ENCODE peak calls at places on chromosomes 6 and 20, in nine cellular contexts. P, Q, D, E, J, O, H, K and T are unnamed samples.

GRCh38 chr6:41901882-41902519 is 6.8 kb upstream of the USP49 start:
- DNase-seq in P (no peak), Q (no peak), D (peak; percentile 71), E (peak; percentile 35), J (peak; percentile 66), O (peak; percentile 16), H (no peak), K (no peak), T (no peak)

GRCh38 chr6:158784505-158784904 is 34.7 kb downstream of the EZR start:
- DNase-seq in P (no peak), Q (no peak), D (no peak), E (no peak), J (peak; percentile 84), O (peak; percentile 70), H (no peak), K (no peak), T (peak; percentile 37)

GRCh38 chr6:158411998-158412397 is 99.7 kb downstream of the TULP4 start:
- DNase-seq in P (no peak), Q (no peak), D (no peak), E (no peak), J (peak; percentile 64), O (no peak), H (no peak), K (no peak), T (no peak)

GRCh38 chr20:1474325-1474724 is 7.7 kb upstream of the NSFL1C start:
- DNase-seq in P (no peak), Q (no peak), D (no peak), E (no peak), J (no peak), O (no peak), H (no peak), K (no peak), T (no peak)

GRCh38 chr6:96963809-96964208 is 39.3 kb downstream of the KLHL32 start:
- DNase-seq in P (no peak), Q (no peak), D (no peak), E (no peak), J (peak; percentile 11), O (no peak), H (no peak), K (no peak), T (no peak)

GRCh38 chr6:146878564-146879343 is 280.0 kb downstream of the ADGB start:
- DNase-seq in P (no peak), Q (no peak), D (no peak), E (no peak), J (peak; percentile 10), O (no peak), H (no peak), K (no peak), T (no peak)

GRCh38 chr20:32473231-32474008 is 111.7 kb downstream of the NOL4L start:
- DNase-seq in P (no peak), Q (peak; percentile 82), D (no peak), E (peak; percentile 23), J (no peak), O (no peak), H (no peak), K (no peak), T (no peak)

GRCh38 chr6:33143113-33143760 is 49.0 kb downstream of the COL11A2 start:
- DNase-seq in P (no peak), Q (no peak), D (no peak), E (no peak), J (peak; percentile 19), O (no peak), H (no peak), K (no peak), T (no peak)

GRCh38 chr6:56759521-56759920 is 116.8 kb upstream of the DST start:
- DNase-seq in P (no peak), Q (peak; percentile 67), D (no peak), E (no peak), J (no peak), O (no peak), H (no peak), K (no peak), T (no peak)

GRCh38 chr6:37432590-37432915 is 468 bp upstream of the CMTR1 start:
- DNase-seq in P (no peak), Q (no peak), D (no peak), E (no peak), J (no peak), O (no peak), H (no peak), K (no peak), T (no peak)

GRCh38 chr6:107567643-107568042 is 77.7 kb downstream of the SOBP start:
- DNase-seq in P (no peak), Q (no peak), D (no peak), E (no peak), J (no peak), O (no peak), H (no peak), K (no peak), T (no peak)

GRCh38 chr6:150346346-150346745 is 22.5 kb upstream of the IYD start:
- DNase-seq in P (no peak), Q (no peak), D (no peak), E (no peak), J (no peak), O (no peak), H (no peak), K (no peak), T (no peak)

GRCh38 chr20:57047281-57048026 is 219.0 kb downstream of the BMP7 start:
- DNase-seq in P (peak; percentile 2), Q (no peak), D (no peak), E (no peak), J (no peak), O (no peak), H (no peak), K (no peak), T (no peak)

GRCh38 chr20:50919567-50919966 is 11.7 kb downstream of the ADNP start:
- DNase-seq in P (no peak), Q (no peak), D (no peak), E (peak; percentile 45), J (no peak), O (peak; percentile 84), H (peak; percentile 37), K (no peak), T (no peak)

GRCh38 chr6:30541515-30542403 is 14.5 kb downstream of the GNL1 start:
- DNase-seq in P (no peak), Q (peak; percentile 84), D (peak; percentile 80), E (peak; percentile 78), J (peak; percentile 88), O (peak; percentile 87), H (peak; percentile 64), K (peak; percentile 86), T (peak; percentile 59)

GRCh38 chr6:30542915-30543314 is 13.4 kb downstream of the GNL1 start:
- DNase-seq in P (no peak), Q (no peak), D (no peak), E (no peak), J (no peak), O (peak; percentile 63), H (no peak), K (no peak), T (no peak)

GRCh38 chr6:30542404-30542725 is 13.9 kb downstream of the GNL1 start:
- DNase-seq in P (no peak), Q (no peak), D (no peak), E (no peak), J (no peak), O (no peak), H (no peak), K (no peak), T (no peak)

GRCh38 chr6:30544666-30545272 is 11.5 kb downstream of the GNL1 start:
- DNase-seq in P (no peak), Q (peak; percentile 35), D (peak; percentile 33), E (no peak), J (peak; percentile 70), O (peak; percentile 79), H (no peak), K (peak; percentile 48), T (no peak)

GRCh38 chr6:30543824-30544223 is 12.5 kb downstream of the GNL1 start:
- DNase-seq in P (no peak), Q (no peak), D (no peak), E (no peak), J (no peak), O (no peak), H (no peak), K (no peak), T (no peak)
- H3K4me1 ChIP-seq in P (peaks cover 5% of the 10 kb centered on the region), Q (no peaks in the 10 kb centered on the region), D (peaks cover 15% of the 10 kb centered on the region), E (no peaks in the 10 kb centered on the region), J (no peaks in the 10 kb centered on the region), O (no peaks in the 10 kb centered on the region), H (peaks cover 5% of the 10 kb centered on the region), K (no peaks in the 10 kb centered on the region), T (no peaks in the 10 kb centered on the region)

GRCh38 chr20:41437836-41438235 is 71.2 kb upstream of the EMILIN3 start:
- DNase-seq in P (no peak), Q (no peak), D (no peak), E (no peak), J (no peak), O (peak; percentile 10), H (no peak), K (no peak), T (no peak)

GRCh38 chr20:41436679-41437078 is 70.1 kb upstream of the EMILIN3 start:
- DNase-seq in P (no peak), Q (no peak), D (no peak), E (no peak), J (no peak), O (peak; percentile 88), H (no peak), K (no peak), T (no peak)

GRCh38 chr20:41443667-41444066 is 77.0 kb upstream of the EMILIN3 start:
- DNase-seq in P (no peak), Q (no peak), D (no peak), E (no peak), J (no peak), O (no peak), H (no peak), K (no peak), T (no peak)

GRCh38 chr20:41444821-41445220 is 78.2 kb upstream of the EMILIN3 start:
- DNase-seq in P (no peak), Q (no peak), D (no peak), E (no peak), J (no peak), O (no peak), H (no peak), K (no peak), T (no peak)

GRCh38 chr20:41440882-41441281 is 74.3 kb upstream of the EMILIN3 start:
- DNase-seq in P (no peak), Q (no peak), D (no peak), E (no peak), J (no peak), O (no peak), H (peak; percentile 54), K (no peak), T (no peak)
- H3K4me3 ChIP-seq in P (no peak overlapping the region), Q (no peak overlapping the region), D (no peak overlapping the region), E (no peak overlapping the region), J (no peak overlapping the region), O (no peak overlapping the region), H (no peak overlapping the region), K (no peak overlapping the region), T (no peak overlapping the region)

DNA sequence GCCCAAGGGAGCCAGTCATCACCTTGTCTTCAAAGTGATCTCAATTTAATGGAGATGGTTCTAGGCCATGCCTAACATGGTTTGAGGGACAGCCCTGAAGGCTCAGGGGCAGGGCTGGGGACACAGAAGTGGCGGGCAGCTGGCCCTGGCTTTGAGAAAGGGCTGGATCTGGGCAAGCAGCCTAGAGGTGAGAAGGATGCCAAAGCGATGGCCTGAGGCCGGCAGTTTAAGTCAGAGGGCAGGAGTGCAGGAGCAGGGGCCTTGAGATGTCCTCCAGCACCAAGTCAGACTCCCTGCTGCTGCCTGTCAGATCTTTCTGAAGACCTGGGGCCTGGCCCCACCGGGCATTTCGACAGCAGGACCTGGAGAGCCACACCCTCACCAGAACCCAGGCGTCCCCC is 28.4 kb upstream of the APMAP start:
- DNase-seq in P (peak; percentile 48), Q (no peak), D (no peak), E (peak; percentile 69), J (no peak), O (no peak), H (peak; percentile 84), K (no peak), T (no peak)
- H3K36me3 ChIP-seq in P (peaks cover 63% of the 10 kb centered on the region), Q (no peaks in the 10 kb centered on the region), D (peaks cover 84% of the 10 kb centered on the region), E (no peaks in the 10 kb centered on the region), J (no peaks in the 10 kb centered on the region), O (no peaks in the 10 kb centered on the region), H (no peaks in the 10 kb centered on the region), K (no peaks in the 10 kb centered on the region), T (no peaks in the 10 kb centered on the region)

GRCh38 chr6:135532559-135532958 is 35.0 kb upstream of the AHI1 start:
- DNase-seq in P (no peak), Q (no peak), D (no peak), E (no peak), J (no peak), O (no peak), H (no peak), K (no peak), T (no peak)
- H3K4me1 ChIP-seq in P (peaks cover 4% of the 10 kb centered on the region), Q (no peaks in the 10 kb centered on the region), D (peaks cover 3% of the 10 kb centered on the region), E (no peaks in the 10 kb centered on the region), J (no peaks in the 10 kb centered on the region), O (peaks cover 7% of the 10 kb centered on the region), H (no peaks in the 10 kb centered on the region), K (no peaks in the 10 kb centered on the region), T (no peaks in the 10 kb centered on the region)